ENCODE peak calls at places on chromosome 13, in nine cellular contexts. X is stimulated activated CD8-positive, alpha-beta memory T cell treated with anti-CD3 and anti-CD28 coated beads, Interleukin-7, amount 100 ng/mL, for 1 hour; S is H1; A is AG09319; Q is psoas muscle; V is astrocyte of the spinal cord; N is HTR-8/SVneo; L is PC-3; T is sigmoid colon. K is an unnamed sample.

GRCh38 chr13:109785141-109785891 is 1.1 kb downstream of the IRS2 start:
- DNase-seq in X (no peak), S (no peak), A (no peak), Q (peak), V (peak), N (no peak), L (peak), T (peak), K (peak)

GRCh38 chr13:113533441-113533840 is 42.9 kb upstream of the DCUN1D2 start:
- DNase-seq in X (no peak), S (no peak), A (no peak), Q (no peak), V (no peak), N (no peak), L (no peak), T (peak), K (no peak)

GRCh38 chr13:39210961-39211534 is 172.8 kb downstream of the NHLRC3 start:
- DNase-seq in X (no peak), S (no peak), A (no peak), Q (no peak), V (no peak), N (no peak), L (no peak), T (no peak), K (no peak)

GRCh38 chr13:44219808-44220544 is 153.6 kb upstream of the SERP2 start:
- DNase-seq in X (no peak), S (no peak), A (no peak), Q (no peak), V (peak), N (no peak), L (peak), T (no peak), K (no peak)

GRCh38 chr13:26074706-26075105 is 22.9 kb upstream of the SHISA2 start:
- DNase-seq in X (no peak), S (no peak), A (peak), Q (no peak), V (peak), N (peak), L (peak), T (no peak), K (no peak)

GRCh38 chr13:35485451-35485850 is 9.0 kb upstream of the MAB21L1 start:
- DNase-seq in X (no peak), S (no peak), A (no peak), Q (no peak), V (no peak), N (no peak), L (no peak), T (no peak), K (no peak)

GRCh38 chr13:103941506-103942148 is 875.4 kb upstream of the SLC10A2 start:
- DNase-seq in X (no peak), S (no peak), A (no peak), Q (no peak), V (no peak), N (no peak), L (no peak), T (no peak), K (no peak)

GRCh38 chr13:50230365-50230978 is 215.2 kb downstream of the KCNRG start:
- DNase-seq in X (no peak), S (no peak), A (peak), Q (no peak), V (peak), N (no peak), L (no peak), T (no peak), K (no peak)

GRCh38 chr13:112762690-112763080 is 72.8 kb downstream of the ATP11A start:
- DNase-seq in X (no peak), S (no peak), A (no peak), Q (no peak), V (no peak), N (no peak), L (no peak), T (no peak), K (no peak)

GRCh38 chr13:39893808-39894207 is 238.3 kb downstream of the COG6 start:
- DNase-seq in X (no peak), S (no peak), A (no peak), Q (no peak), V (no peak), N (no peak), L (no peak), T (no peak), K (no peak)

GRCh38 chr13:113029487-113030258 is 60.7 kb downstream of the MCF2L start:
- DNase-seq in X (peak), S (no peak), A (no peak), Q (no peak), V (no peak), N (peak), L (peak), T (no peak), K (no peak)

GRCh38 chr13:99525967-99526366 is 24.7 kb downstream of the TM9SF2 start:
- DNase-seq in X (no peak), S (no peak), A (no peak), Q (no peak), V (no peak), N (no peak), L (no peak), T (no peak), K (no peak)

GRCh38 chr13:32445461-32445860 is 17.5 kb upstream of the N4BP2L1 start:
- DNase-seq in X (no peak), S (no peak), A (no peak), Q (no peak), V (no peak), N (no peak), L (no peak), T (no peak), K (no peak)

GRCh38 chr13:44174769-44175425 is 198.7 kb upstream of the SERP2 start:
- DNase-seq in X (no peak), S (no peak), A (no peak), Q (no peak), V (peak), N (no peak), L (no peak), T (no peak), K (no peak)

GRCh38 chr13:106851251-106851650 is 283.3 kb upstream of the ARGLU1 start:
- DNase-seq in X (no peak), S (no peak), A (no peak), Q (no peak), V (peak), N (no peak), L (peak), T (no peak), K (no peak)

GRCh38 chr13:113875829-113876228 is 12.0 kb upstream of the GAS6 start:
- DNase-seq in X (no peak), S (no peak), A (no peak), Q (no peak), V (no peak), N (no peak), L (no peak), T (no peak), K (no peak)

GRCh38 chr13:27709779-27710178 is 82.5 kb upstream of the GSX1 start:
- DNase-seq in X (no peak), S (no peak), A (no peak), Q (no peak), V (no peak), N (no peak), L (no peak), T (no peak), K (no peak)

GRCh38 chr13:47499358-47500150 is 501.5 kb downstream of the SUCLA2 start:
- DNase-seq in X (no peak), S (no peak), A (peak), Q (no peak), V (peak), N (no peak), L (peak), T (no peak), K (no peak)

GRCh38 chr13:74289130-74289529 is 154.9 kb upstream of the KLF12 start:
- DNase-seq in X (no peak), S (no peak), A (no peak), Q (no peak), V (no peak), N (no peak), L (no peak), T (no peak), K (no peak)

GRCh38 chr13:73995752-73996151 is 138.5 kb downstream of the KLF12 start:
- DNase-seq in X (no peak), S (no peak), A (no peak), Q (no peak), V (no peak), N (no peak), L (no peak), T (no peak), K (no peak)

GRCh38 chr13:41668130-41668757 is 210.9 kb downstream of the RGCC start:
- DNase-seq in X (no peak), S (peak), A (peak), Q (peak), V (peak), N (peak), L (peak), T (peak), K (no peak)

GRCh38 chr13:85298387-85298924 is 500.8 kb downstream of the SLITRK6 start:
- DNase-seq in X (no peak), S (no peak), A (no peak), Q (no peak), V (no peak), N (no peak), L (no peak), T (no peak), K (no peak)

GRCh38 chr13:54356209-54356608 is 1327.6 kb downstream of the OLFM4 start:
- DNase-seq in X (no peak), S (no peak), A (no peak), Q (no peak), V (no peak), N (no peak), L (no peak), T (no peak), K (no peak)

GRCh38 chr13:99484405-99484981 is 16.8 kb upstream of the TM9SF2 start:
- DNase-seq in X (no peak), S (no peak), A (peak), Q (no peak), V (no peak), N (no peak), L (no peak), T (no peak), K (no peak)

GRCh38 chr13:99218545-99218944 is 17.9 kb downstream of the UBAC2 start:
- DNase-seq in X (no peak), S (no peak), A (no peak), Q (peak), V (peak), N (no peak), L (no peak), T (no peak), K (peak)

GRCh38 chr13:45928196-45928595 is 76.6 kb upstream of the SIAH3 start:
- DNase-seq in X (no peak), S (no peak), A (no peak), Q (no peak), V (no peak), N (no peak), L (no peak), T (no peak), K (no peak)

GRCh38 chr13:30346159-30346788 is 38.9 kb upstream of the KATNAL1 start:
- DNase-seq in X (no peak), S (no peak), A (no peak), Q (no peak), V (no peak), N (no peak), L (no peak), T (no peak), K (no peak)

GRCh38 chr13:105395041-105395440 is 1140.4 kb downstream of the EFNB2 start:
- DNase-seq in X (no peak), S (no peak), A (no peak), Q (no peak), V (no peak), N (no peak), L (no peak), T (no peak), K (no peak)

GRCh38 chr13:74288361-74288911 is 154.2 kb upstream of the KLF12 start:
- DNase-seq in X (no peak), S (no peak), A (no peak), Q (peak), V (peak), N (no peak), L (no peak), T (peak), K (peak)

GRCh38 chr13:78239681-78240080 is 321.1 kb upstream of the EDNRB start:
- DNase-seq in X (no peak), S (no peak), A (no peak), Q (no peak), V (no peak), N (no peak), L (no peak), T (no peak), K (no peak)

GRCh38 chr13:71368301-71368700 is 498.7 kb downstream of the DACH1 start:
- DNase-seq in X (no peak), S (no peak), A (no peak), Q (no peak), V (no peak), N (no peak), L (no peak), T (no peak), K (no peak)

GRCh38 chr13:74200081-74200480 is 65.9 kb upstream of the KLF12 start:
- DNase-seq in X (no peak), S (no peak), A (no peak), Q (no peak), V (peak), N (no peak), L (no peak), T (no peak), K (no peak)

GRCh38 chr13:37070956-37071355 is 11.5 kb upstream of the SUPT20H start:
- DNase-seq in X (no peak), S (no peak), A (no peak), Q (no peak), V (no peak), N (no peak), L (no peak), T (no peak), K (no peak)

GRCh38 chr13:107866007-107866665 is 349.2 kb downstream of the LIG4 start:
- DNase-seq in X (no peak), S (no peak), A (no peak), Q (no peak), V (peak), N (no peak), L (peak), T (no peak), K (no peak)

K was measured in heart left ventricle.